ENCODE peak calls at places on chromosomes 11 and 22, in eight cellular contexts. B, D, T, P, Q, S, Y and O are unnamed samples.

GRCh38 chr11:27396259-27396839 is 33.3 kb upstream of the CCDC34 start:
- DNase-seq in B (no peak), D (no peak), T (no peak), P (no peak), Q (no peak), S (no peak), Y (no peak), O (no peak)

GRCh38 chr22:45190473-45190872 is 26.7 kb downstream of the NUP50 start:
- DNase-seq in B (no peak), D (no peak), T (no peak), P (no peak), Q (no peak), S (no peak), Y (no peak), O (no peak)

GRCh38 chr11:45100338-45100737 is 46.1 kb upstream of the PRDM11 start:
- DNase-seq in B (no peak), D (no peak), T (no peak), P (no peak), Q (peak), S (no peak), Y (peak), O (no peak)

GRCh38 chr11:111696556-111696955 is 69.6 kb downstream of the PPP2R1B start:
- DNase-seq in B (no peak), D (no peak), T (no peak), P (no peak), Q (peak), S (no peak), Y (no peak), O (no peak)

GRCh38 chr11:117597083-117597482 is 199.9 kb downstream of the DSCAML1 start:
- DNase-seq in B (no peak), D (peak), T (peak), P (no peak), Q (peak), S (peak), Y (peak), O (no peak)

GRCh38 chr11:119377112-119377901 is 4.2 kb downstream of the USP2 start:
- DNase-seq in B (no peak), D (no peak), T (no peak), P (no peak), Q (no peak), S (peak), Y (no peak), O (no peak)

GRCh38 chr22:33035276-33035863 is 22.8 kb downstream of the SYN3 start:
- DNase-seq in B (no peak), D (no peak), T (no peak), P (no peak), Q (no peak), S (no peak), Y (no peak), O (no peak)

GRCh38 chr11:46367244-46367915 is 14.1 kb upstream of the MDK start:
- DNase-seq in B (peak), D (no peak), T (no peak), P (peak), Q (peak), S (peak), Y (peak), O (peak)

GRCh38 chr11:45853616-45854219 is 6.4 kb downstream of the CRY2 start:
- DNase-seq in B (no peak), D (no peak), T (no peak), P (no peak), Q (no peak), S (no peak), Y (no peak), O (no peak)

GRCh38 chr11:34633990-34634725 is 13.3 kb downstream of the EHF start:
- DNase-seq in B (no peak), D (peak), T (no peak), P (no peak), Q (peak), S (no peak), Y (no peak), O (no peak)

GRCh38 chr22:23708270-23708669 is 17.5 kb downstream of the RGL4 start:
- DNase-seq in B (no peak), D (no peak), T (no peak), P (no peak), Q (no peak), S (no peak), Y (no peak), O (no peak)

GRCh38 chr22:20421507-20421874 is 16.1 kb downstream of the SCARF2 start:
- DNase-seq in B (no peak), D (no peak), T (no peak), P (no peak), Q (no peak), S (peak), Y (no peak), O (no peak)

GRCh38 chr11:120142072-120142423 is 4.1 kb upstream of the TRIM29 start:
- DNase-seq in B (no peak), D (no peak), T (no peak), P (no peak), Q (no peak), S (no peak), Y (peak), O (no peak)

GRCh38 chr11:2791139-2791520 is 91.3 kb upstream of the KCNQ1OT1 start:
- DNase-seq in B (no peak), D (no peak), T (no peak), P (peak), Q (no peak), S (peak), Y (no peak), O (peak)

GRCh38 chr11:83971063-83971462 is 684.9 kb upstream of the CCDC90B start:
- DNase-seq in B (no peak), D (peak), T (no peak), P (no peak), Q (peak), S (no peak), Y (no peak), O (no peak)

GRCh38 chr11:71472941-71473792 is 20.2 kb downstream of the NADSYN1 start:
- DNase-seq in B (peak), D (no peak), T (no peak), P (no peak), Q (no peak), S (no peak), Y (no peak), O (no peak)

GRCh38 chr22:23401910-23402274 is 178.2 kb downstream of the IGLL1 start:
- DNase-seq in B (no peak), D (no peak), T (no peak), P (peak), Q (no peak), S (peak), Y (no peak), O (no peak)

GRCh38 chr11:61972796-61973602 is 5.6 kb upstream of the FTH1 start:
- DNase-seq in B (peak), D (peak), T (no peak), P (no peak), Q (no peak), S (peak), Y (peak), O (no peak)

GRCh38 chr22:19643448-19644313 is 70.6 kb upstream of the SEPTIN5 start:
- DNase-seq in B (no peak), D (no peak), T (no peak), P (no peak), Q (no peak), S (no peak), Y (no peak), O (no peak)

DNA sequence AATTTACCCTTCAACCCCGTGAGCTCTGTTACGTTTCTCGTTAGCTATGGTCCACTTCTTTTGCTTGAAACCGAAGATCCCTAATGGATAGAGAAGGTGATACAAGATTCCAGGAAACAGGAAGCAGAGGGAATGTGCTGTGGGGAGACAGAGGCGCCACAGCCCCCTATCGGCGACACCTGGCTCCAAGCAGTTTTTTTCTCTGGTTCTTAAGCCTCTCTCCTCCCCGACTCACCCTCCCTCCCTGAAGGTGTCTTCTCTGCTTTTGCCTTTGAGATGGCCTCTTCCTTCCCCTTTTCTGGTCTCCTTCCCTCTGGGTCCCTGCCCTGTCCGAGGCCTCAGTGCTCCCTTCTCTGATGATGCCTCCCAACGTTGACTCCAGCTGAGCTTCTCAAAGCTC is 14.2 kb upstream of the APOBEC3A start:
- DNase-seq in B (no peak), D (no peak), T (no peak), P (no peak), Q (no peak), S (peak), Y (no peak), O (no peak)
- TF ChIP-seq CTCF in B (no peak), D (no peak), T (no peak), P (no peak), Q (no peak), S (peak), Y (no peak), O (no peak)

GRCh38 chr11:80724366-80724765 is 1283.5 kb upstream of the TENM4 start:
- DNase-seq in B (no peak), D (no peak), T (no peak), P (no peak), Q (no peak), S (no peak), Y (no peak), O (no peak)

GRCh38 chr11:80726236-80726635 is 1285.4 kb upstream of the TENM4 start:
- DNase-seq in B (no peak), D (no peak), T (no peak), P (no peak), Q (no peak), S (no peak), Y (no peak), O (no peak)

GRCh38 chr11:80722616-80723015 is 1281.8 kb upstream of the TENM4 start:
- DNase-seq in B (no peak), D (peak), T (no peak), P (no peak), Q (no peak), S (no peak), Y (no peak), O (no peak)

GRCh38 chr11:80727315-80727714 is 1286.5 kb upstream of the TENM4 start:
- DNase-seq in B (no peak), D (peak), T (no peak), P (no peak), Q (no peak), S (no peak), Y (no peak), O (no peak)
- TF ChIP-seq CTCF in B (peak), D (peak), T (peak), P (no peak), Q (peak), S (no peak), Y (no peak), O (no peak)

GRCh38 chr11:72821920-72822799 is 7.9 kb downstream of the ATG16L2 start:
- DNase-seq in B (peak), D (peak), T (peak), P (peak), Q (peak), S (peak), Y (peak), O (peak)
- TF ChIP-seq CTCF in B (peak), D (peak), T (peak), P (peak), Q (no peak), S (peak), Y (no peak), O (peak)

GRCh38 chr11:75592699-75593098 is 30.6 kb downstream of the SERPINH1 start:
- DNase-seq in B (no peak), D (no peak), T (no peak), P (no peak), Q (no peak), S (no peak), Y (no peak), O (no peak)
- TF ChIP-seq CTCF in B (no peak), D (peak), T (no peak), P (no peak), Q (no peak), S (no peak), Y (no peak), O (no peak)

GRCh38 chr11:100930185-100930778 is 199.3 kb downstream of the PGR start:
- DNase-seq in B (no peak), D (peak), T (peak), P (no peak), Q (peak), S (no peak), Y (no peak), O (no peak)
- TF ChIP-seq CTCF in B (peak), D (peak), T (peak), P (peak), Q (peak), S (peak), Y (peak), O (peak)

DNA sequence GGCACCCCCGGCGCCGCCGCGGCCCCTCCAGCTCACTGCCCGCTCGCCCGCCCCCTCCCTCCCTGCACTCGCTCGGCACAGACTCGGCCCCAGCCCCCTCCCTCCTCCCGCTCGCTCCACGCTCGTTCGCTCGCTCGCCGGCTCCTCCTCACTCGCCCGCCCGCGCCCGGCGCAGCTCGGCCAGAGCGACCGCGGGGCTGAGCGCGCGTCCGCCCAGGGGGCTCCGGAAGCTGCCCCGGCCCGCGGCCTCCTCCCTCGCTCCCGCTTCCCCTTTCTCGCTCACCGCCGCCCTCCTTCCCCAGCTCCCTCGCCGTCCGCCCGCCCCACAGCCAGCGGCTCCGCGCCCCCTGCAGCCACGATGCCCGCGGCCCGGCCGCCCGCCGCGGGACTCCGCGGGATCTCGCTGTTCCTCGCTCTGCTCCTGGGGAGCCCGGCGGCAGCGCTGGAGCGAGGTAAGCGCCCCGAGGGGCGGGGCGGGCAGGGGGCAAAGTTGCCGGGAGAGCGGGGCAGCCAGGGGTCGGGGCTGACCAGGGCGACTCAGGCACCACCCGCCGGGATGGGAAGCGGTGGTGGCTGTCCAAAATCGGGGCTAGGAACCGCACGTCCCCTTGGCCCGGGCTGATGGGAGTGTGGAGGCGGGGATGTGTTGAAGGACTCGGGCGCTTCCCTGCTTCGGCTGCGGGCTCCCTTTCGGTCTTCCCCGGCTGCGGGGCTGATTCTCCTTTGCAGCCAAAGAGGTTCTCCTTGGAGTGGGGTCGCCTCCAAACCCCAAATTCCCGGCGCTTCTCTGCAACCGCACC is at the start of gene SEZ6L:
- DNase-seq in B (no peak), D (no peak), T (no peak), P (no peak), Q (no peak), S (peak), Y (no peak), O (peak)
- TF ChIP-seq CTCF in B (no peak), D (no peak), T (no peak), P (no peak), Q (no peak), S (no peak), Y (no peak), O (no peak)

GRCh38 chr11:65596520-65596919 is 920 bp upstream of the KCNK7 start:
- DNase-seq in B (no peak), D (no peak), T (no peak), P (no peak), Q (no peak), S (no peak), Y (no peak), O (no peak)

GRCh38 chr11:65595921-65596281 is 301 bp upstream of the KCNK7 start:
- DNase-seq in B (no peak), D (no peak), T (no peak), P (no peak), Q (no peak), S (no peak), Y (no peak), O (no peak)

GRCh38 chr11:65593518-65594414 is 1.8 kb downstream of the KCNK7 start:
- DNase-seq in B (no peak), D (no peak), T (no peak), P (no peak), Q (no peak), S (no peak), Y (no peak), O (no peak)

GRCh38 chr11:65592840-65593517 is 2.6 kb downstream of the KCNK7 start:
- DNase-seq in B (no peak), D (peak), T (no peak), P (no peak), Q (no peak), S (no peak), Y (no peak), O (no peak)

DNA sequence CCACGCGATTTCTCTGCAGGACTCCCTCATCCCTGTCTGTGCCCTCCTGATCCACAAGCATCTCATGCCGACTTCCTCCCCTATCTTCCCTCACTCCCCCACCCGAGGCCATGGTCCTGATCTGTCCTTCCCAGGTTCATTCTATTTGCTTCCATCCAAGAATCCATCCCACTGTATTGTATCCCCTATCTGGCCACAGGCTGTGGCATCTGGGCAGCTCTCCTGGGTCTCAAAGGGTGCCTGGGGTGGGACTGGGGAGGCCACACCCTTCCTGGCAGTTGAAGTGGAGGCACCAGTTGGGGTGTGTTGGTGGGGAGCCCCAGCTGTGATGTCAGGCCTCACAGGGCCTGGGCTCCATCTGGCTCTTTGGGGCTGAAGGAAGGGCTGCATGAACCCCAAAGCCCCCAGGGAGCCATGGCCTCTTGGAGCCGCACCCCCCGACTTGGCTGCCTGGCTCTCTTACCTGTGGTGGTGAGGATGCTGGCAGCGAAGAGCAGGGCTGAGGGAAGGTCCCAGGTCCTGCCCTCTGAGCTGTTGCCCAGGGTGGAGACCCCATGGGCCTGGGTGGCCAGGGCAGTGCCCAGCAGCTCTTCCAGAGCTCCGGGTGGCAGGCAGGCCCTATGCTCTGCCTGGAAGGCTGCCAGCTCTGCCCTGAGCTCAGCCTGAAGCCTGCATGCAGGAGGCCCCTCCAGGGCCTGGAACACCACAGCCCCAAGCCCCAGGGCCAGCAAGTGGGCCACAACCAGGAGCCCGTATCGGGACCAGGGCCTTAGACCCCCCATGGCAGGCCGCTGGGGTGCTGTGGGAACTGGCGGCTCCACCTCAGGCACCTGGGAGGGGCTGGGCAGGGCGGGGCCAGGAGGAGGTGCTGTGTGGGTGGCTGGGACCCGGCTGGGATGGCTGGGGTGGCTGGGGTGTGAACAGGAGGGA is at the start of gene KCNK7:
- DNase-seq in B (no peak), D (no peak), T (no peak), P (no peak), Q (no peak), S (no peak), Y (no peak), O (no peak)
- TF ChIP-seq CTCF in B (no peak), D (no peak), T (no peak), P (no peak), Q (no peak), S (no peak), Y (no peak), O (no peak)

DNA sequence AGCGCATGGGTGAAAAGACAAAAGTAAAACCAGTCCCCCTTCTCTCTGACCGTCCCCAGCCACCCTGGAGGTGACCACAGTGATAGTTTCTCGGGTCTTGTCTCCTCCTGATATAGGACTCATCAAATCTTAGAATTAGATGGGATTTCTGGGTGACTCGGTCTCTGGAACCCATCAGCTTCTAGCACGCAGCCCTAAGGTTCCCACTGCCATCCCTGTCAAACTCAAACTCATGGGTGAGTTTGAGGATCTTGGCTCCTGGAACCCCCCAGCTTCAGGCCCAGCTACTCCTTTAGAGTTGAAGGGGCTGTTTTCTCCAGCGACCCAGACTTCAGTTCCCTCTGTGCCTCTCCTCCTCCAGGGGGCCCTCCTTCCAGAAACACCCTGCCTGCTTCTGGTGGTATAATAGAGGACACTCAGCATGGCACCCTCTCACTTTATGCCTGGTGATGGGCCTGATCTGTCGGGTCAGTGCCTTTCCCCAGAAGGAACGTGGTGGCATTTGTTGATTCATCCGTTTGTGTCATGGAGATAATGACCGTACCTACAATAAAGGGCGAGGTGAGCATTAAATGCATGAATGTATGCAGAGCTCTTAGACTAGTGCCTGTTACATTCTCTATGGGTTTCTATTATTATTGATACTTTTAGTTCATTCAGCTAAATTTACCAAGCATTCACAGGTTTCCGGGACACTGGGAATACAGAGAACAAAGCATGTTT is 31.7 kb downstream of the MCM5 start:
- DNase-seq in B (no peak), D (no peak), T (no peak), P (no peak), Q (no peak), S (no peak), Y (no peak), O (no peak)
- TF ChIP-seq CTCF in B (no peak), D (no peak), T (peak), P (no peak), Q (peak), S (no peak), Y (no peak), O (no peak)

GRCh38 chr22:39809772-39810557 is 83.6 kb downstream of the ENTHD1 start:
- DNase-seq in B (no peak), D (no peak), T (no peak), P (no peak), Q (no peak), S (no peak), Y (no peak), O (no peak)

GRCh38 chr22:39805117-39805516 is 88.4 kb downstream of the ENTHD1 start:
- DNase-seq in B (no peak), D (no peak), T (no peak), P (no peak), Q (no peak), S (no peak), Y (no peak), O (no peak)

GRCh38 chr22:39802682-39803081 is 90.9 kb downstream of the ENTHD1 start:
- DNase-seq in B (no peak), D (no peak), T (no peak), P (no peak), Q (no peak), S (no peak), Y (no peak), O (no peak)

DNA sequence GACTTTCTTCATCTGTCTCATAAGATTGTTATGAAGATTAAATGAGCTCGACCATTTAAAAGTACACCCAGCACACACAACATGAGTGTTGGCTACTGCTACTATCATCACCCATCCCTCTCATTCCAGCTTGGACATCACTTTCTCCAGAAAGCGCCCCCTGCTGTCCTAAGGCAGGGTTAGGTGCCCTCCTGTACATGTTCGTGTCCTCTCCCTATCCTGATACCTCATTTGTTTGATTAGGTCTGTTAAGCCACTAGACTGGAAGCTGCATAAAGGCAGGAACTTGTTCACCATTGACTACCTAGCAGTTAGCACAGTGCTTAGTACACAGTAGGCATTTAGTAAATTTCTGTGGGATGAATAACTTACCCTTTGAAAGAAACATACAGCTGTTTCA is 85.5 kb downstream of the ENTHD1 start:
- DNase-seq in B (no peak), D (no peak), T (no peak), P (no peak), Q (no peak), S (no peak), Y (no peak), O (no peak)
- TF ChIP-seq CTCF in B (peak), D (peak), T (peak), P (no peak), Q (peak), S (peak), Y (no peak), O (no peak)